ENCODE peak calls at places on chromosomes 7 and 10, in eight cellular contexts. P is colonic mucosa, K is GM23248, N is PC-3, C is vagina, O is uterus, A is IMR-90, X is fibroblast of lung. S is an unnamed sample. For H3K4me1, the result is how much of the 10 kb centered on the place peaks cover.

GRCh38 chr10:10128387-10128786 is 889.3 kb upstream of the CELF2 start:
- DNase-seq in P (no peak), K (no peak), N (no peak), C (no peak), O (no peak), A (no peak), X (peak), S (no peak)

GRCh38 chr7:96189129-96189815 is 132.6 kb downstream of the SLC25A13 start:
- DNase-seq in P (peak), K (no peak), N (no peak), C (no peak), O (no peak), A (no peak), X (no peak), S (no peak)

GRCh38 chr7:100476903-100477870 is 1.8 kb downstream of the TSC22D4 start:
- DNase-seq in P (peak), K (peak), N (no peak), C (no peak), O (no peak), A (no peak), X (no peak), S (no peak)

GRCh38 chr7:41445432-41445831 is 257.5 kb downstream of the INHBA start:
- DNase-seq in P (no peak), K (no peak), N (no peak), C (no peak), O (no peak), A (no peak), X (no peak), S (no peak)

GRCh38 chr10:132395704-132396494 is 1.1 kb upstream of the PWWP2B start:
- DNase-seq in P (peak), K (peak), N (no peak), C (no peak), O (peak), A (no peak), X (peak), S (no peak)

GRCh38 chr10:22010973-22011408 is 7.5 kb upstream of the DNAJC1 start:
- DNase-seq in P (no peak), K (peak), N (peak), C (no peak), O (no peak), A (peak), X (peak), S (no peak)

GRCh38 chr7:99024066-99024465 is 119.8 kb downstream of the SMURF1 start:
- DNase-seq in P (no peak), K (no peak), N (no peak), C (no peak), O (no peak), A (no peak), X (no peak), S (no peak)

GRCh38 chr7:56175086-56175760 is 59.0 kb upstream of the NUPR2 start:
- DNase-seq in P (peak), K (peak), N (no peak), C (no peak), O (peak), A (no peak), X (no peak), S (no peak)

GRCh38 chr7:144027070-144027469 is 21.7 kb upstream of the OR2A5 start:
- DNase-seq in P (no peak), K (peak), N (peak), C (no peak), O (no peak), A (peak), X (peak), S (no peak)

GRCh38 chr7:93148135-93148534 is at the start of gene SAMD9L:
- DNase-seq in P (peak), K (peak), N (peak), C (no peak), O (no peak), A (peak), X (peak), S (peak)

GRCh38 chr10:126060232-126060935 is 164.0 kb downstream of the FANK1 start:
- DNase-seq in P (no peak), K (peak), N (peak), C (no peak), O (no peak), A (peak), X (peak), S (peak)

GRCh38 chr10:112991888-112992491 is 41.9 kb downstream of the TCF7L2 start:
- DNase-seq in P (no peak), K (no peak), N (no peak), C (no peak), O (no peak), A (no peak), X (no peak), S (no peak)

GRCh38 chr7:77979219-77979618 is 180.6 kb downstream of the PHTF2 start:
- DNase-seq in P (no peak), K (no peak), N (peak), C (no peak), O (no peak), A (peak), X (peak), S (no peak)

DNA sequence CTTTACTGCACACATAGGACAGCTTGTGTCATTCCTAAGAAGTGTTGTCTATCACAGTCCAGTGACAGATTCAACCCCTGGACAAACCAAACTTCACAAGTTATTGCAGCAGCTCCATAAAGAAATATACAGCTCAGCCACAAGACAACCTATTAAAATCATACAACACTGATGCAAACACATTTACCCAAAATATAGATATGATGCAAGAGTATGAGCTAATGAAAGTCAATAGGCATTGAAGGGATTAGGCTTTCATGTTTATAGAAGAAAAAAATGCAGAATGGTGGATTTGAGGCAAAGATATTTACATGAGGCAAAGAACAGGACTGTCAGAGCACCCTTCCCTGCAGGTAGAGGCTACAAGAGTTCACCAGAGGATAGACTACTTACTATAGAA is 14.9 kb upstream of the RAPGEF5 start:
- DNase-seq in P (no peak), K (no peak), N (no peak), C (no peak), O (no peak), A (no peak), X (no peak), S (no peak)
- H3K4me1 ChIP-seq in P (under half), K (under half), N (under half), C (under half), O (under half), A (under half), X (under half), S (under half)

GRCh38 chr10:11234857-11235640 is 217.4 kb downstream of the CELF2 start:
- DNase-seq in P (no peak), K (peak), N (no peak), C (no peak), O (no peak), A (no peak), X (peak), S (no peak)

GRCh38 chr10:11237571-11237970 is 219.9 kb downstream of the CELF2 start:
- DNase-seq in P (no peak), K (no peak), N (no peak), C (no peak), O (no peak), A (no peak), X (no peak), S (no peak)

GRCh38 chr10:11238893-11239292 is 221.2 kb downstream of the CELF2 start:
- DNase-seq in P (no peak), K (no peak), N (no peak), C (no peak), O (no peak), A (no peak), X (no peak), S (no peak)

GRCh38 chr10:11236234-11236633 is 218.6 kb downstream of the CELF2 start:
- DNase-seq in P (no peak), K (no peak), N (no peak), C (no peak), O (no peak), A (peak), X (peak), S (no peak)

GRCh38 chr10:11235771-11236170 is 218.1 kb downstream of the CELF2 start:
- DNase-seq in P (no peak), K (no peak), N (no peak), C (no peak), O (no peak), A (no peak), X (no peak), S (no peak)
- H3K27ac ChIP-seq in P (no peak), K (no peak), N (no peak), C (no peak), O (no peak), A (no peak), X (no peak), S (no peak)

DNA sequence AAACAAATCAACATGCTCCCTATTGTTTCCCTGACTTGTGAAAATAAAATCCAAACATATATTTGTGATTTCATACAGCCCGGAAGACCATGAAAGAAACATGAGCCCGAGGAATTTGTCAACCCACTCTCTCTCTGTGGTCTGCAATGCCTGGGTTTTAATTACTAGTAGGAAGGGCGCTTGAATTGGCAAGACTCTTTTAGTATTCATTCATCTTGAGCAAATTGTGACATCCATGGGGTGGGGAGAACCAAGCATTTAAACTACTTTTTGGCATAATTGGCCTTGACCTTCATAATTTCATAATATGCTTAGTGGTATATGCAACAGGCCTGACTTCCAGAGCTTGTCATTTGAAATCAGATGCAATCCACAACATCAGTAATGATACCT is 142.4 kb upstream of the BMPER start:
- DNase-seq in P (no peak), K (no peak), N (no peak), C (no peak), O (no peak), A (no peak), X (peak), S (no peak)
- H3K4me1 ChIP-seq in P (under half), K (under half), N (under half), C (under half), O (under half), A (under half), X (under half), S (under half)

GRCh38 chr10:86863443-86863842 is 94.0 kb downstream of the MMRN2 start:
- DNase-seq in P (no peak), K (no peak), N (no peak), C (no peak), O (no peak), A (no peak), X (no peak), S (no peak)
- H3K27ac ChIP-seq in P (no peak), K (no peak), N (no peak), C (no peak), O (no peak), A (no peak), X (no peak), S (no peak)

GRCh38 chr10:88899886-88900285 is 19.8 kb downstream of the STAMBPL1 start:
- DNase-seq in P (no peak), K (no peak), N (no peak), C (no peak), O (no peak), A (no peak), X (no peak), S (no peak)

GRCh38 chr10:88901206-88901605 is 21.2 kb downstream of the STAMBPL1 start:
- DNase-seq in P (no peak), K (no peak), N (no peak), C (no peak), O (no peak), A (no peak), X (no peak), S (no peak)

GRCh38 chr10:88897019-88897853 is 17.2 kb downstream of the STAMBPL1 start:
- DNase-seq in P (peak), K (peak), N (no peak), C (no peak), O (no peak), A (no peak), X (no peak), S (no peak)

GRCh38 chr10:88896336-88897018 is 16.4 kb downstream of the STAMBPL1 start:
- DNase-seq in P (peak), K (no peak), N (no peak), C (no peak), O (no peak), A (no peak), X (no peak), S (no peak)

DNA sequence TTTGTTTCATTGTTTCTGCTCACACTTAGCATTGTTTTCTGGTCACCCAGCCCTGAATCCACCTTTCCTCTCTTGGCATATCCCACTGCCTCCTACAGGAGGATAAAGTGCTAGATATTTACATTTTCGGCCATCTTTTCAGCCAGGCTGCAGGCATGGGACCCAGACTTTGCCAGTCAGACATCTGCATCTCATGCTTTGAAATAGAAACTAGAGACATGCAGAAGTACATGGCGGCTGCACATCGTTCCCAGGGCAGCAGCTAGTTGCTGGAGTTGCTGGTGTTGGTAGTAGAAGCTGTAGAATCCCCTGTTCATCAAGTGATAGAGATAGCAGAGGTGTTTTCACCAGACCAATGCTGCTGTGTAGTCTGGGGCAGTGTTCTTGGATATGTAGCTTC is 18.7 kb downstream of the STAMBPL1 start:
- DNase-seq in P (no peak), K (no peak), N (no peak), C (no peak), O (no peak), A (no peak), X (no peak), S (no peak)
- H3K4me1 ChIP-seq in P (under half), K (half or more), N (under half), C (under half), O (under half), A (under half), X (under half), S (half or more)

S was measured in SJSA1.